ENCODE peak calls at places on chromosome 17, in seven cellular contexts. One of them, this sample, is unnamed.

GRCh38 chr17:37134050-37134449 is 185.3 kb downstream of the AATF start:
- DNase-seq in uterus: no peak
- DNase-seq in ovary: no peak
- DNase-seq in fibroblast of mammary gland: no peak
- DNase-seq in GM23338: no peak
- DNase-seq in BJ: no peak
- DNase-seq in lower lobe of right lung: no peak
- DNase-seq in this sample: no peak

GRCh38 chr17:28812136-28812979 is 30.2 kb downstream of the FAM222B start:
- DNase-seq in uterus: peak
- DNase-seq in ovary: peak
- DNase-seq in fibroblast of mammary gland: peak
- DNase-seq in GM23338: peak
- DNase-seq in BJ: peak
- DNase-seq in lower lobe of right lung: peak
- DNase-seq in this sample: peak

GRCh38 chr17:44655983-44656700 is at the start of gene MEIOC:
- DNase-seq in uterus: no peak
- DNase-seq in ovary: no peak
- DNase-seq in fibroblast of mammary gland: peak
- DNase-seq in GM23338: peak
- DNase-seq in BJ: no peak
- DNase-seq in lower lobe of right lung: no peak
- DNase-seq in this sample: no peak

GRCh38 chr17:45144199-45145034 is 3.9 kb upstream of the HEXIM1 start:
- DNase-seq in uterus: peak
- DNase-seq in ovary: peak
- DNase-seq in fibroblast of mammary gland: no peak
- DNase-seq in GM23338: peak
- DNase-seq in BJ: no peak
- DNase-seq in lower lobe of right lung: peak
- DNase-seq in this sample: no peak

GRCh38 chr17:37225458-37225857 is 150.3 kb upstream of the C17orf78 start:
- DNase-seq in uterus: no peak
- DNase-seq in ovary: no peak
- DNase-seq in fibroblast of mammary gland: no peak
- DNase-seq in GM23338: peak
- DNase-seq in BJ: no peak
- DNase-seq in lower lobe of right lung: no peak
- DNase-seq in this sample: no peak

GRCh38 chr17:31452101-31452500 is 60.6 kb downstream of the RAB11FIP4 start:
- DNase-seq in uterus: no peak
- DNase-seq in ovary: no peak
- DNase-seq in fibroblast of mammary gland: no peak
- DNase-seq in GM23338: no peak
- DNase-seq in BJ: no peak
- DNase-seq in lower lobe of right lung: no peak
- DNase-seq in this sample: no peak

GRCh38 chr17:46727572-46728348 is 90.7 kb downstream of the WNT3 start:
- DNase-seq in uterus: no peak
- DNase-seq in ovary: no peak
- DNase-seq in fibroblast of mammary gland: peak
- DNase-seq in GM23338: no peak
- DNase-seq in BJ: peak
- DNase-seq in lower lobe of right lung: no peak
- DNase-seq in this sample: peak

GRCh38 chr17:38898291-38898679 is 27.1 kb upstream of the LASP1NB start:
- DNase-seq in uterus: no peak
- DNase-seq in ovary: no peak
- DNase-seq in fibroblast of mammary gland: no peak
- DNase-seq in GM23338: no peak
- DNase-seq in BJ: no peak
- DNase-seq in lower lobe of right lung: no peak
- DNase-seq in this sample: no peak

GRCh38 chr17:74262601-74263000 is 11.4 kb upstream of the DNAI2 start:
- DNase-seq in uterus: no peak
- DNase-seq in ovary: no peak
- DNase-seq in fibroblast of mammary gland: no peak
- DNase-seq in GM23338: no peak
- DNase-seq in BJ: no peak
- DNase-seq in lower lobe of right lung: no peak
- DNase-seq in this sample: no peak

GRCh38 chr17:6110592-6110991 is 40.4 kb downstream of the WSCD1 start:
- DNase-seq in uterus: no peak
- DNase-seq in ovary: no peak
- DNase-seq in fibroblast of mammary gland: no peak
- DNase-seq in GM23338: no peak
- DNase-seq in BJ: no peak
- DNase-seq in lower lobe of right lung: no peak
- DNase-seq in this sample: no peak

GRCh38 chr17:42459256-42459982 is 741 bp downstream of the ATP6V0A1 start:
- DNase-seq in uterus: peak
- DNase-seq in ovary: peak
- DNase-seq in fibroblast of mammary gland: peak
- DNase-seq in GM23338: peak
- DNase-seq in BJ: no peak
- DNase-seq in lower lobe of right lung: peak
- DNase-seq in this sample: no peak

GRCh38 chr17:16912021-16912962 is 59.6 kb downstream of the TNFRSF13B start:
- DNase-seq in uterus: no peak
- DNase-seq in ovary: no peak
- DNase-seq in fibroblast of mammary gland: no peak
- DNase-seq in GM23338: no peak
- DNase-seq in BJ: no peak
- DNase-seq in lower lobe of right lung: no peak
- DNase-seq in this sample: no peak

GRCh38 chr17:31467502-31468256 is 76.2 kb downstream of the RAB11FIP4 start:
- DNase-seq in uterus: no peak
- DNase-seq in ovary: no peak
- DNase-seq in fibroblast of mammary gland: no peak
- DNase-seq in GM23338: peak
- DNase-seq in BJ: no peak
- DNase-seq in lower lobe of right lung: no peak
- DNase-seq in this sample: no peak

GRCh38 chr17:78227455-78227916 is 3.9 kb upstream of the TMEM235 start:
- DNase-seq in uterus: no peak
- DNase-seq in ovary: no peak
- DNase-seq in fibroblast of mammary gland: no peak
- DNase-seq in GM23338: no peak
- DNase-seq in BJ: no peak
- DNase-seq in lower lobe of right lung: no peak
- DNase-seq in this sample: no peak

GRCh38 chr17:76512366-76513305 is 11.4 kb upstream of the RHBDF2 start:
- DNase-seq in uterus: no peak
- DNase-seq in ovary: no peak
- DNase-seq in fibroblast of mammary gland: no peak
- DNase-seq in GM23338: no peak
- DNase-seq in BJ: no peak
- DNase-seq in lower lobe of right lung: no peak
- DNase-seq in this sample: no peak

GRCh38 chr17:76710863-76711611 is at the start of gene MXRA7:
- DNase-seq in uterus: peak
- DNase-seq in ovary: peak
- DNase-seq in fibroblast of mammary gland: peak
- DNase-seq in GM23338: peak
- DNase-seq in BJ: no peak
- DNase-seq in lower lobe of right lung: peak
- DNase-seq in this sample: no peak

GRCh38 chr17:7144203-7144602 is 29.6 kb upstream of the ASGR2 start:
- DNase-seq in uterus: no peak
- DNase-seq in ovary: no peak
- DNase-seq in fibroblast of mammary gland: no peak
- DNase-seq in GM23338: peak
- DNase-seq in BJ: no peak
- DNase-seq in lower lobe of right lung: no peak
- DNase-seq in this sample: no peak

GRCh38 chr17:50080096-50080480 is 15.1 kb upstream of the PDK2 start:
- DNase-seq in uterus: no peak
- DNase-seq in ovary: no peak
- DNase-seq in fibroblast of mammary gland: no peak
- DNase-seq in GM23338: no peak
- DNase-seq in BJ: no peak
- DNase-seq in lower lobe of right lung: no peak
- DNase-seq in this sample: no peak

GRCh38 chr17:4949321-4950074 is 1.2 kb upstream of the PFN1 start:
- DNase-seq in uterus: peak
- DNase-seq in ovary: peak
- DNase-seq in fibroblast of mammary gland: peak
- DNase-seq in GM23338: peak
- DNase-seq in BJ: no peak
- DNase-seq in lower lobe of right lung: peak
- DNase-seq in this sample: no peak

GRCh38 chr17:63171428-63172205 is 205.6 kb downstream of the TANC2 start:
- DNase-seq in uterus: no peak
- DNase-seq in ovary: no peak
- DNase-seq in fibroblast of mammary gland: peak
- DNase-seq in GM23338: no peak
- DNase-seq in BJ: no peak
- DNase-seq in lower lobe of right lung: no peak
- DNase-seq in this sample: no peak

GRCh38 chr17:17130077-17130844 is 75.9 kb downstream of the PLD6 start:
- DNase-seq in uterus: no peak
- DNase-seq in ovary: no peak
- DNase-seq in fibroblast of mammary gland: no peak
- DNase-seq in GM23338: no peak
- DNase-seq in BJ: no peak
- DNase-seq in lower lobe of right lung: peak
- DNase-seq in this sample: no peak

GRCh38 chr17:39208136-39208535 is 8.1 kb downstream of the RPL19 start:
- DNase-seq in uterus: no peak
- DNase-seq in ovary: no peak
- DNase-seq in fibroblast of mammary gland: no peak
- DNase-seq in GM23338: no peak
- DNase-seq in BJ: no peak
- DNase-seq in lower lobe of right lung: peak
- DNase-seq in this sample: no peak

GRCh38 chr17:21119247-21119944 is 7.4 kb upstream of the DHRS7B start:
- DNase-seq in uterus: peak
- DNase-seq in ovary: peak
- DNase-seq in fibroblast of mammary gland: peak
- DNase-seq in GM23338: peak
- DNase-seq in BJ: no peak
- DNase-seq in lower lobe of right lung: peak
- DNase-seq in this sample: no peak

GRCh38 chr17:21124096-21124495 is 2.7 kb upstream of the DHRS7B start:
- DNase-seq in uterus: no peak
- DNase-seq in ovary: no peak
- DNase-seq in fibroblast of mammary gland: no peak
- DNase-seq in GM23338: peak
- DNase-seq in BJ: no peak
- DNase-seq in lower lobe of right lung: no peak
- DNase-seq in this sample: no peak

GRCh38 chr17:21125862-21126261 is 902 bp upstream of the DHRS7B start:
- DNase-seq in uterus: no peak
- DNase-seq in ovary: no peak
- DNase-seq in fibroblast of mammary gland: no peak
- DNase-seq in GM23338: no peak
- DNase-seq in BJ: no peak
- DNase-seq in lower lobe of right lung: no peak
- DNase-seq in this sample: no peak

DNA sequence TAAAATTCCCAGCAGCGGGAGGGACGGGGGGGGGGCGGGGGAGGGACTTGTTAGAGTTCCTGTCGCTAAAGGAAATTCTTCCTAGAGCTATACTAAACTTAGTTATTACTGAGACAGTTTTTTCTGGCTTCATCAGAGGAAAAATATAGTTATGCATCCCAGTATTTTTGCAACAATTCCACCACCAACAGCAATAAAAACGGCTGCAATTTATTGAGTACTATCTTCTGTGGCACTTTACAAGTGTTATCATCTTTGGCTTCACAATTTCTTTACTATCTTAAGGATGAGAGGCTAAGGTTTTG is 6.9 kb upstream of the DHRS7B start:
- DNase-seq in uterus: no peak
- DNase-seq in ovary: no peak
- DNase-seq in fibroblast of mammary gland: no peak
- DNase-seq in GM23338: no peak
- DNase-seq in BJ: no peak
- DNase-seq in lower lobe of right lung: no peak
- DNase-seq in this sample: no peak
- H3K4me3 ChIP-seq in uterus: no peak
- H3K4me3 ChIP-seq in ovary: no peak
- H3K4me3 ChIP-seq in fibroblast of mammary gland: no peak
- H3K4me3 ChIP-seq in GM23338: no peak
- H3K4me3 ChIP-seq in BJ: no peak
- H3K4me3 ChIP-seq in lower lobe of right lung: no peak
- H3K4me3 ChIP-seq in this sample: no peak

GRCh38 chr17:13346081-13346533 is 255.6 kb downstream of the HS3ST3A1 start:
- DNase-seq in uterus: no peak
- DNase-seq in ovary: no peak
- DNase-seq in fibroblast of mammary gland: peak
- DNase-seq in GM23338: peak
- DNase-seq in BJ: peak
- DNase-seq in lower lobe of right lung: no peak
- DNase-seq in this sample: peak
- TF ChIP-seq CTCF in uterus: no peak
- TF ChIP-seq CTCF in ovary: no peak
- TF ChIP-seq CTCF in fibroblast of mammary gland: peak
- TF ChIP-seq CTCF in GM23338: no peak
- TF ChIP-seq CTCF in BJ: peak
- TF ChIP-seq CTCF in lower lobe of right lung: no peak
- TF ChIP-seq CTCF in this sample: no peak

DNA sequence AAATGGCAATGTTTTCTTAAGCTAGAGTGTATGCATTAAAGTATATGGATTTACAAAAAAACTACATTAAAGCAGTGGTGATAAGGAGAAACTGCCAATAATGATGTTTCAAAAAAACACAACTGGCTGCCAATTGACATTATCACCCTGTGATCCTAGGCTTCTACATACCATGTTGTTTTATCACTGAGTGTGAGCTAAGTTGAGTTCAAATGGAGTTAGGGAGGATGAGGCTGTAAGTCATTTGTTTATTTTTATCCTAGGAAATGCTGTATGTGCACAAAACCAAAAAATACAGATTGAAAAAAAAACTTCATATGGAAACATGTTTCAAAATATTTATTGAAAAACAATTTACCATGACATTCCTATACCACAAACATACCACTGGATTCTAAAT is 22.9 kb downstream of the CHCT1 start:
- DNase-seq in uterus: no peak
- DNase-seq in ovary: no peak
- DNase-seq in fibroblast of mammary gland: no peak
- DNase-seq in GM23338: no peak
- DNase-seq in BJ: no peak
- DNase-seq in lower lobe of right lung: no peak
- DNase-seq in this sample: no peak
- H3K4me3 ChIP-seq in uterus: no peak
- H3K4me3 ChIP-seq in ovary: no peak
- H3K4me3 ChIP-seq in fibroblast of mammary gland: no peak
- H3K4me3 ChIP-seq in GM23338: no peak
- H3K4me3 ChIP-seq in BJ: no peak
- H3K4me3 ChIP-seq in lower lobe of right lung: no peak
- H3K4me3 ChIP-seq in this sample: no peak

DNA sequence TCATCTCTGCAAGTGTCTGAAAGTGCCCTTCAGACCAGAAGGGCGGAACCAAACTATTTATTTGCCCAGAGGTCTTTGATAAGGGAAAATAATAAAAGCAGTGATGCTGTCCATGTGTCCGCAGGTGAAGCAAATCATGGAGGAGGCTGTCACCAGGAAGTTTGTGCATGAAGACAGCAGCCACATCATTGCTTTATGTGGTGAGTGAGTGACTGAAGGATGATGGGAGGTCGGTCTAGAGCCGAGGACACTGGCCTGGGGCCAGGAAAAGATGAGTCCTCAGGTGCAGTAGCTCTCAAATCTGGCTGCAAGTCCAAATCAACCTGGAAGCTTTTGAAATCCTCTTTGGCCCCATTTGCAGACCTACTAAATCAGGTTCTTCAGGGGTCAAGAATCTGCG is 6.1 kb downstream of the SGSM2 start:
- DNase-seq in uterus: no peak
- DNase-seq in ovary: no peak
- DNase-seq in fibroblast of mammary gland: no peak
- DNase-seq in GM23338: no peak
- DNase-seq in BJ: no peak
- DNase-seq in lower lobe of right lung: no peak
- DNase-seq in this sample: no peak
- TF ChIP-seq CTCF in uterus: no peak
- TF ChIP-seq CTCF in ovary: no peak
- TF ChIP-seq CTCF in fibroblast of mammary gland: no peak
- TF ChIP-seq CTCF in GM23338: no peak
- TF ChIP-seq CTCF in BJ: no peak
- TF ChIP-seq CTCF in lower lobe of right lung: no peak
- TF ChIP-seq CTCF in this sample: no peak